ENCODE peak calls at places on chromosomes 6 and 20, in five cellular contexts. W is H9, L is IMR-90, B is neuronal stem cell, Z is H1. I is an unnamed sample.

GRCh38 chr6:55046869-55047422 is 127.4 kb upstream of the HCRTR2 start:
- DNase-seq in W (no peak), B (no peak), L (peak; percentile 23), Z (peak; percentile 3), I (no peak)

GRCh38 chr6:25377672-25378071 is 98.5 kb downstream of the CARMIL1 start:
- DNase-seq in W (no peak), B (no peak), Z (no peak), L (no peak), I (no peak)

GRCh38 chr6:82144852-82145332 is 102.7 kb downstream of the IBTK start:
- DNase-seq in W (no peak), Z (no peak), B (no peak), L (peak; percentile 93), I (peak; percentile 96)

GRCh38 chr6:91812596-91813274 is 1225.9 kb upstream of the MAP3K7 start:
- DNase-seq in W (no peak), L (peak; percentile 0), Z (no peak), B (no peak), I (peak; percentile 20)

GRCh38 chr6:143759666-143760065 is 81.9 kb downstream of the PHACTR2 start:
- DNase-seq in Z (no peak), L (peak; percentile 41), W (no peak), B (no peak), I (no peak)

GRCh38 chr6:34152042-34152524 is 6.2 kb upstream of the GRM4 start:
- DNase-seq in L (no peak), B (no peak), W (no peak), Z (no peak), I (no peak)

GRCh38 chr6:74137910-74138309 is 441.9 kb downstream of the CD109 start:
- DNase-seq in L (peak; percentile 84), Z (no peak), W (no peak), B (no peak), I (peak; percentile 77)

GRCh38 chr6:159252955-159253508 is 83.8 kb downstream of the FNDC1 start:
- DNase-seq in Z (peak; percentile 21), W (peak; percentile 67), B (peak; percentile 51), L (peak; percentile 45), I (no peak)

GRCh38 chr6:36131517-36132220 is 1.4 kb downstream of the MAPK13 start:
- DNase-seq in W (no peak), Z (no peak), L (peak; percentile 80), B (no peak), I (peak; percentile 97)

GRCh38 chr6:56708810-56709597 is 66.3 kb upstream of the DST start:
- DNase-seq in B (no peak), L (peak; percentile 76), W (no peak), Z (no peak), I (peak; percentile 75)

GRCh38 chr20:36035720-36036119 is 67.3 kb downstream of the CNBD2 start:
- DNase-seq in Z (no peak), W (no peak), B (no peak), L (no peak), I (no peak)

GRCh38 chr6:34663887-34664269 is 32.7 kb downstream of the ILRUN start:
- DNase-seq in Z (no peak), L (peak; percentile 43), B (no peak), W (no peak), I (peak; percentile 54)

GRCh38 chr6:143655541-143655940 is 22.2 kb upstream of the PHACTR2 start:
- DNase-seq in B (no peak), W (no peak), L (no peak), Z (no peak), I (no peak)

GRCh38 chr6:131378874-131379273 is 194.2 kb upstream of the ARG1 start:
- DNase-seq in L (no peak), W (no peak), Z (no peak), B (no peak), I (no peak)

GRCh38 chr6:43308101-43308989 is at the start of gene CRIP3:
- DNase-seq in B (peak; percentile 48), Z (peak; percentile 60), L (no peak), W (peak; percentile 91), I (peak; percentile 13)

GRCh38 chr6:53628354-53629119 is 37.0 kb downstream of the KLHL31 start:
- DNase-seq in Z (no peak), B (no peak), W (no peak), L (peak; percentile 58), I (no peak)

GRCh38 chr20:34389206-34389953 is 26.3 kb downstream of the ITCH start:
- DNase-seq in B (no peak), Z (no peak), L (no peak), W (no peak), I (no peak)

GRCh38 chr6:74182992-74183391 is 487.0 kb downstream of the CD109 start:
- DNase-seq in Z (no peak), W (no peak), L (peak; percentile 12), B (no peak), I (no peak)

GRCh38 chr6:55433446-55434130 is 106.3 kb downstream of the GFRAL start:
- DNase-seq in L (peak; percentile 63), W (no peak), Z (no peak), B (peak; percentile 6), I (peak; percentile 66)

GRCh38 chr6:99933129-99933528 is 60.9 kb downstream of the MCHR2 start:
- DNase-seq in W (no peak), B (no peak), L (peak; percentile 83), Z (no peak), I (peak; percentile 28)

GRCh38 chr6:14015964-14016363 is 91.2 kb downstream of the RNF182 start:
- DNase-seq in B (no peak), Z (no peak), L (no peak), W (no peak), I (no peak)

GRCh38 chr6:14021449-14021848 is 96.1 kb upstream of the CD83 start:
- DNase-seq in Z (no peak), W (no peak), L (no peak), B (no peak), I (no peak)

GRCh38 chr6:14016930-14017625 is 92.3 kb downstream of the RNF182 start:
- DNase-seq in L (peak; percentile 70), B (no peak), W (no peak), Z (no peak), I (peak; percentile 84)

GRCh38 chr6:14016432-14016831 is 91.7 kb downstream of the RNF182 start:
- DNase-seq in L (no peak), W (no peak), B (peak; percentile 57), Z (no peak), I (no peak)

DNA sequence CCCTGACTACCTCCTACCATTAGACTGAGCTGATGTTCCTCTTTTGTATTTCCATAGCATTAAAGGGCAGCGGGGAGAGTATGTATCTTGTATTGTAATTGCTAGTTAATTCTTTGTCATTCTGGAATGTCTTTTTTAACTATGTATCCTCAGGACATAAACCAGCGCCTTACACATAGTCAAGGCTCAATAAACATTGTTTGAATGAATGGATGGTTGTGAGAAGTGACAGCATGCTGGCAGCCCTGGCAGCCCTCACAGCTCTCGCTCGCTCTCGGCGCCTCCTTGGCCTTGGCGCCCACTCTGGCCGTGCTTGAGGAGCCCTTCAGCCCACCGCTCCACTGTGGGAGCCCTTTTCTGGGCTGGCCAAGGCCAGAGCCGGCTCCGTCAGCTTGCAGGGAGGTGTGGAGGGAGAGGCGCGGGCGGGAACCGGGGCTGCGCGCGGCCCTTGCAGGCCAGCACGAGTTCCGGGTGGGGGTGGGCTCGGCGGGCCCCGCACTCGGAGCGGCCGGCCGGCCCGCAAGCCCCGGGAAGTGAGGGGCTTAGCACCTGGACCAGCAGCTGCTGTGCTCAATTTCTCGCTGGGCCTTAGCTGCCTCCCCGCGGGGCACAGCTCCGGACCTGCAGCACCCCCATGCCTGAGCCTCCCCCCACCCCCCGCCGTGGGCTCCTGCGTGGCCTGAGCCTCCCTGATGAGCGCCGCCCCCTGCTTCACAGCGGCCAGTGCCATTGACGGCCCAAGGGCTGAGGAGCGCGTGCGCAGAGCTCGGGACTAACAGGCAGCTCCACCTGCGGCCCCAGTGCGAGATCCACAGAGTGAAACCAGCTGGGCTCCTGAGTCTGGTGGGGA is 93.1 kb downstream of the RNF182 start:
- DNase-seq in L (no peak), W (peak; percentile 66), B (no peak), Z (no peak), I (peak; percentile 25)
- H3K23ac ChIP-seq in L (no peak overlapping the region), W (no peak overlapping the region), B (no peak overlapping the region), Z (no peak overlapping the region), I (no peak overlapping the region)

GRCh38 chr6:149032599-149033405 is 284.7 kb upstream of the TAB2 start:
- DNase-seq in W (no peak), Z (no peak), B (no peak), L (peak; percentile 84), I (peak; percentile 62)

GRCh38 chr6:149041953-149042352 is 275.6 kb upstream of the TAB2 start:
- DNase-seq in B (no peak), W (no peak), L (no peak), Z (no peak), I (no peak)

GRCh38 chr6:149033454-149034241 is 283.9 kb upstream of the TAB2 start:
- DNase-seq in Z (no peak), B (no peak), W (no peak), L (no peak), I (no peak)

GRCh38 chr6:149035806-149036205 is 281.7 kb upstream of the TAB2 start:
- DNase-seq in W (no peak), L (no peak), B (no peak), Z (no peak), I (no peak)

GRCh38 chr6:149037026-149037734 is 280.3 kb upstream of the TAB2 start:
- DNase-seq in L (peak; percentile 89), Z (no peak), W (no peak), B (peak; percentile 21), I (no peak)
- H3K23ac ChIP-seq in L (peak overlapping the region; percentile 82), Z (no peak overlapping the region), W (no peak overlapping the region), B (no peak overlapping the region), I (no peak overlapping the region)

DNA sequence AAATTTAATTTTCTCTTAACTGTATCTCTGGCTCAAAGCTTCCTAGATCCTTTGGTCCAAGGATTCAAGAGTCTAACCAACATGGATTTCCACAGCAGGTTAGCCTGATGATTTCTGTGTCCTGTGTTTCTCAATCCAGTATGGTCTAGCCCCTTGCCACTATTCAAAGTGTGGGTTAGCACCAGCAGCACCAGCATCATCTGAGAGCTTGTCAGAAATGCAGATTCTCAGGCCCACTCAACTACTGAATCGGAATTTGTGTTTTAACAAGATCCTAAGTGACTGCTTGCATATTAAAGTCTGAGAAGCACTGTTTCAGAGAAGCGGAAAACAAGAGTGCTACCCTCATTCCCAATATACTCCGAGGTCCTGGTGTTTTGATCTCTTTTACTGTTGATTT is 133.8 kb upstream of the PRDM1 start:
- DNase-seq in Z (no peak), B (no peak), W (no peak), L (no peak), I (no peak)
- H3K23ac ChIP-seq in Z (no peak overlapping the region), B (no peak overlapping the region), W (no peak overlapping the region), L (no peak overlapping the region), I (no peak overlapping the region)

DNA sequence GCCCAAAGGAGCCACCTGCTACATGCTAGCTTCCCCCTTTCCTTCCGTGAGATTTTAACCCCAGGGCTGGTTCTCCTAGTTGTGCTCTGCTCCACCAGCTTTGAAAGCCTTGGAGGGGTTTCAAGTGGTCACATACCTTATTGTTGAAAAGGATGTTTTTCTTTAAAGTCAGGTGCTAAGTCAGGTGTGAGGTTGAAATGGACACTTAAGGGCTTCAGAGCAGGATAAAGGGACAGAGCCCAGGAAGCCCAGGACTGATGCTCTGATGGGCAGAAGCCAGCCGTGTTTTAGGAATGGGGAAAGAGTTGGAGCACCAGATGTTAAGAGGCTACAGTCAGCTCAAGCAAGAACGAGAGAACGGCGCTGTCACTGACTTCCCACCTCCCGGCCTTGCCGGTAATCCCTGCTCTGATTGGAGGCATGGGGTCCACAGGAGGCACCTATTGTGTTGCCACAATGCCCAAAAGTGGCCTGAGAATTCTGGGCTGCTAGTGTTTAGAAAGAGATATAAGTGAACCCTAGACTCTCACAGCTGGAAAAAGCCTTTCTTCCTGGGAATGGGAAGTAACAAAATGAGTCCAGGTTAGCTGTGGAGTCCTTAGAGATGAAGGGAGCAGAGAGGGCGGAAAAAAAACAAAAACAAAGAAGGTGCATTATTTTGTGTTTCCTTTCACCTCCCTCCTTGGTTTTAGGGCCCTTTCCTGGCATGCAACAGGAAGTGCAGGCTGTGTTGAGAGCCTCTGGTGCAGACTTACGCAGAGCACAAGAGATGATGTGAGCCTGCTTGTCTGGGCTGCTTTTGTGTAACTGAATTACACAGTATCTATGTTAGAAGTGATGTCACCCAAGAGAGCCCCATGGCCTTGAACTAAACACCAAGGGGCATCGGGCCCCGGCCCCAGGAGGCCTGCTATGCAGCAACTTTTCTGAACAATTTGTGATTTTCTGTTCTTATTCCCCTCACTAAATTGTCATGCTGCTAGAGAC is 25.2 kb downstream of the GNAS start:
- DNase-seq in W (peak; percentile 60), L (no peak), Z (no peak), B (peak; percentile 58), I (no peak)
- H3K23ac ChIP-seq in W (no peak overlapping the region), L (no peak overlapping the region), Z (no peak overlapping the region), B (no peak overlapping the region), I (no peak overlapping the region)